ENCODE peak calls at places on chromosomes 16 and 17, in four cellular contexts. M is left ventricle myocardium inferior, K is AG09319, W is AG04450. S is an unnamed sample.
A peak's percentile ranks its signal among the peaks of the same experiment; 100 is the strongest.

GRCh38 chr17:62193297-62193696 is 128.2 kb upstream of the MED13 start:
- DNase-seq in M (no peak), K (no peak), W (no peak), S (no peak)

GRCh38 chr16:60605176-60605575 is 1431.1 kb downstream of the CDH8 start:
- DNase-seq in M (no peak), K (no peak), W (no peak), S (no peak)

GRCh38 chr17:3524024-3524423 is 33.6 kb downstream of the TRPV3 start:
- DNase-seq in M (no peak), K (no peak), W (no peak), S (no peak)

GRCh38 chr17:75756451-75757085 is 8.4 kb downstream of the GALK1 start:
- DNase-seq in M (no peak), K (no peak), W (no peak), S (no peak)

GRCh38 chr17:66523378-66524174 is 221.2 kb downstream of the PRKCA start:
- DNase-seq in M (no peak), K (no peak), W (peak; percentile 67), S (no peak)

GRCh38 chr17:47257651-47258339 is 4.2 kb downstream of the ITGB3 start:
- DNase-seq in M (no peak), K (no peak), W (no peak), S (no peak)

GRCh38 chr17:76266244-76266938 is 1.2 kb downstream of the UBALD2 start:
- DNase-seq in M (no peak), K (no peak), W (no peak), S (no peak)

GRCh38 chr16:88526008-88526905 is 43.9 kb upstream of the ZC3H18 start:
- DNase-seq in M (no peak), K (no peak), W (no peak), S (no peak)

GRCh38 chr17:43601280-43602050 is 55.3 kb upstream of the ETV4 start:
- DNase-seq in M (peak; percentile 50), K (no peak), W (no peak), S (no peak)

GRCh38 chr17:17741346-17742023 is 60.2 kb downstream of the RAI1 start:
- DNase-seq in M (no peak), K (no peak), W (no peak), S (no peak)
- TF ChIP-seq CTCF in M (peak; percentile 45), K (peak; percentile 33), W (peak; percentile 30), S (peak; percentile 47)

GRCh38 chr17:42459256-42459982 is 741 bp downstream of the ATP6V0A1 start:
- DNase-seq in M (peak; percentile 46), K (no peak), W (no peak), S (no peak)
- TF ChIP-seq CTCF in M (peak; percentile 33), K (peak; percentile 44), W (peak; percentile 45), S (peak; percentile 76)

GRCh38 chr17:80649672-80650338 is 105.2 kb downstream of the RPTOR start:
- DNase-seq in M (peak; percentile 57), K (peak; percentile 74), W (peak; percentile 45), S (no peak)

GRCh38 chr17:80650339-80650672 is 105.7 kb downstream of the RPTOR start:
- DNase-seq in M (no peak), K (no peak), W (no peak), S (no peak)

GRCh38 chr17:80647746-80648145 is 103.1 kb downstream of the RPTOR start:
- DNase-seq in M (no peak), K (peak; percentile 15), W (peak; percentile 89), S (no peak)

GRCh38 chr17:80650751-80651173 is 106.1 kb downstream of the RPTOR start:
- DNase-seq in M (no peak), K (no peak), W (no peak), S (no peak)

GRCh38 chr17:80649200-80649644 is 104.6 kb downstream of the RPTOR start:
- DNase-seq in M (no peak), K (no peak), W (no peak), S (no peak)
- TF ChIP-seq CTCF in M (no peak), K (no peak), W (no peak), S (no peak)

DNA sequence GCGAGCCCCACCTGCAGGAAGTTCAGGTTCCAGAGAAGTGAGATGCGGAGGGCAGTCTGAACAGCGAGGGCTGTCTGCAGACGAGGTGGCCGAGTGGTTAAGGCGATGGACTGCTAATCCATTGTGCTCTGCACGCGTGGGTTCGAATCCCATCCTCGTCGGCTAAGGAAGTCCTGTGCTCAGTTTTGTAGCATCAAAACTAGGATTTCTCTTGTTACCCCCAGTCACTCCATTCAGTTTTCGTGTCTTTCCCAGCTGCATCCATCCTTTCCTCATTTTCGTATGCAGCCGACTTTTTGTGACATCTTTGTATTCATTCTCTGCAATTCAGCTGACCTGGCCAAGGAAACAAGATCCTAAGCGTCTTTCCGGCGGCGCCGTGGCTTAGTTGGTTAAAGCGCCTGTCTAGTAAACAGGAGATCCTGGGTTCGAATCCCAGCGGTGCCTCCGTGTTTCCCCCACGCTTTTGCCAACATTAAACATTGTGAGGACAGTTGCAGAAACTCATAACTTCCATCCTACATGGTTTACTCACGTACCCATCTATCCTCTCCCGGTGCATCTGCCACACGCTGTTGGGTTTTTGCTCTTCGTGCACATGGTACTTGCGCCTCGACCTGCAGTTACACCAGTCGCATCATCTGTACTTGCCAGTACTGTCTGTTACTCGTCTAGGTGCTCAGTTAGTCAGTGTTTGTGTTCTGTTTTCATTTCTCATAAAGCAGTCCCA is 3.0 kb downstream of the BORCS6 start:
- DNase-seq in M (peak; percentile 91), K (peak; percentile 92), W (peak; percentile 90), S (no peak)
- TF ChIP-seq CTCF in M (peak; percentile 51), K (peak; percentile 48), W (peak; percentile 53), S (no peak)

GRCh38 chr16:86966781-86967180 is 350.4 kb downstream of the C16orf95 start:
- DNase-seq in M (no peak), K (no peak), W (no peak), S (no peak)
- TF ChIP-seq CTCF in M (no peak), K (no peak), W (no peak), S (no peak)

GRCh38 chr16:5046914-5047313 is 13.2 kb upstream of the NAGPA start:
- DNase-seq in M (no peak), K (no peak), W (no peak), S (peak; percentile 10)

GRCh38 chr16:5045499-5046115 is 11.9 kb upstream of the NAGPA start:
- DNase-seq in M (no peak), K (no peak), W (no peak), S (peak; percentile 75)

GRCh38 chr16:5041604-5042133 is 7.9 kb upstream of the NAGPA start:
- DNase-seq in M (no peak), K (no peak), W (no peak), S (no peak)

GRCh38 chr16:5044011-5044540 is 10.3 kb upstream of the NAGPA start:
- DNase-seq in M (no peak), K (no peak), W (no peak), S (peak; percentile 57)

GRCh38 chr16:5042574-5043171 is 8.9 kb upstream of the NAGPA start:
- DNase-seq in M (no peak), K (no peak), W (no peak), S (peak; percentile 35)
- TF ChIP-seq CTCF in M (no peak), K (no peak), W (no peak), S (peak; percentile 28)